ENCODE peak calls at places on chromosomes 5 and 9, in nine cellular contexts. One of them, this sample, is unnamed.

GRCh38 chr9:114281421-114282103 is 41.3 kb upstream of the ORM1 start:
- DNase-seq in lower leg skin: peak; percentile 82
- DNase-seq in fibroblast of villous mesenchyme: peak; percentile 89
- DNase-seq in lung: no peak
- DNase-seq in upper lobe of left lung: no peak
- DNase-seq in PC-3: no peak
- DNase-seq in lower lobe of right lung: peak; percentile 30
- DNase-seq in GM12878: no peak
- DNase-seq in neural progenitor cell: no peak
- DNase-seq in this sample: peak; percentile 11

GRCh38 chr5:141493500-141494422 is 4.9 kb downstream of the PCDHGC5 start:
- DNase-seq in PC-3: no peak
- DNase-seq in lung: no peak
- DNase-seq in fibroblast of villous mesenchyme: no peak
- DNase-seq in lower leg skin: peak; percentile 81
- DNase-seq in GM12878: no peak
- DNase-seq in neural progenitor cell: no peak
- DNase-seq in lower lobe of right lung: no peak
- DNase-seq in upper lobe of left lung: no peak
- DNase-seq in this sample: no peak

GRCh38 chr9:71812385-71812784 is 44.1 kb upstream of the CEMIP2 start:
- DNase-seq in GM12878: no peak
- DNase-seq in fibroblast of villous mesenchyme: peak; percentile 9
- DNase-seq in lower leg skin: no peak
- DNase-seq in lung: no peak
- DNase-seq in lower lobe of right lung: no peak
- DNase-seq in PC-3: no peak
- DNase-seq in upper lobe of left lung: no peak
- DNase-seq in neural progenitor cell: peak; percentile 11
- DNase-seq in this sample: peak; percentile 8

GRCh38 chr9:972512-973294 is 3.8 kb upstream of the DMRT3 start:
- DNase-seq in neural progenitor cell: peak; percentile 47
- DNase-seq in lung: no peak
- DNase-seq in PC-3: no peak
- DNase-seq in lower leg skin: peak; percentile 84
- DNase-seq in lower lobe of right lung: no peak
- DNase-seq in fibroblast of villous mesenchyme: no peak
- DNase-seq in GM12878: no peak
- DNase-seq in upper lobe of left lung: peak; percentile 86
- DNase-seq in this sample: no peak

GRCh38 chr5:53397141-53397794 is 83.2 kb upstream of the FST start:
- DNase-seq in lower leg skin: no peak
- DNase-seq in lung: no peak
- DNase-seq in GM12878: no peak
- DNase-seq in neural progenitor cell: no peak
- DNase-seq in PC-3: no peak
- DNase-seq in upper lobe of left lung: no peak
- DNase-seq in fibroblast of villous mesenchyme: no peak
- DNase-seq in lower lobe of right lung: no peak
- DNase-seq in this sample: no peak

GRCh38 chr9:134496413-134497282 is 145.0 kb upstream of the COL5A1 start:
- DNase-seq in GM12878: no peak
- DNase-seq in PC-3: peak; percentile 18
- DNase-seq in fibroblast of villous mesenchyme: peak; percentile 80
- DNase-seq in upper lobe of left lung: peak; percentile 80
- DNase-seq in neural progenitor cell: no peak
- DNase-seq in lower lobe of right lung: no peak
- DNase-seq in lung: no peak
- DNase-seq in lower leg skin: peak; percentile 85
- DNase-seq in this sample: no peak

GRCh38 chr5:147084702-147085101 is 150.1 kb upstream of the STK32A start:
- DNase-seq in neural progenitor cell: peak; percentile 84
- DNase-seq in PC-3: no peak
- DNase-seq in fibroblast of villous mesenchyme: no peak
- DNase-seq in upper lobe of left lung: no peak
- DNase-seq in lung: no peak
- DNase-seq in GM12878: no peak
- DNase-seq in lower lobe of right lung: no peak
- DNase-seq in lower leg skin: no peak
- DNase-seq in this sample: no peak

GRCh38 chr9:130320697-130321080 is 55.1 kb downstream of the HMCN2 start:
- DNase-seq in lower lobe of right lung: no peak
- DNase-seq in GM12878: no peak
- DNase-seq in fibroblast of villous mesenchyme: no peak
- DNase-seq in lower leg skin: no peak
- DNase-seq in neural progenitor cell: peak; percentile 68
- DNase-seq in PC-3: peak; percentile 25
- DNase-seq in lung: no peak
- DNase-seq in upper lobe of left lung: peak; percentile 81
- DNase-seq in this sample: no peak

GRCh38 chr9:116549061-116549664 is 137.9 kb upstream of the TRIM32 start:
- DNase-seq in lower leg skin: peak; percentile 93
- DNase-seq in GM12878: no peak
- DNase-seq in fibroblast of villous mesenchyme: peak; percentile 97
- DNase-seq in lower lobe of right lung: peak; percentile 70
- DNase-seq in PC-3: peak; percentile 80
- DNase-seq in lung: peak; percentile 68
- DNase-seq in upper lobe of left lung: peak; percentile 83
- DNase-seq in neural progenitor cell: no peak
- DNase-seq in this sample: peak; percentile 65

GRCh38 chr5:74384851-74385250 is 255.7 kb downstream of the ENC1 start:
- DNase-seq in neural progenitor cell: no peak
- DNase-seq in fibroblast of villous mesenchyme: peak; percentile 50
- DNase-seq in lower lobe of right lung: no peak
- DNase-seq in upper lobe of left lung: no peak
- DNase-seq in PC-3: no peak
- DNase-seq in lower leg skin: no peak
- DNase-seq in lung: no peak
- DNase-seq in GM12878: no peak
- DNase-seq in this sample: no peak

GRCh38 chr5:143471041-143471509 is 67.6 kb upstream of the NR3C1 start:
- DNase-seq in neural progenitor cell: no peak
- DNase-seq in upper lobe of left lung: no peak
- DNase-seq in GM12878: no peak
- DNase-seq in lung: no peak
- DNase-seq in lower leg skin: no peak
- DNase-seq in lower lobe of right lung: no peak
- DNase-seq in fibroblast of villous mesenchyme: peak; percentile 40
- DNase-seq in PC-3: peak; percentile 6
- DNase-seq in this sample: no peak

GRCh38 chr9:129550199-129550839 is 70.6 kb downstream of the C9orf50 start:
- DNase-seq in lung: peak; percentile 69
- DNase-seq in neural progenitor cell: peak; percentile 82
- DNase-seq in GM12878: no peak
- DNase-seq in lower lobe of right lung: peak; percentile 85
- DNase-seq in upper lobe of left lung: peak; percentile 96
- DNase-seq in lower leg skin: peak; percentile 96
- DNase-seq in PC-3: peak; percentile 42
- DNase-seq in fibroblast of villous mesenchyme: peak; percentile 79
- DNase-seq in this sample: peak; percentile 83

GRCh38 chr5:116494784-116495480 is 79.7 kb downstream of the SEMA6A start:
- DNase-seq in lower leg skin: no peak
- DNase-seq in fibroblast of villous mesenchyme: no peak
- DNase-seq in upper lobe of left lung: no peak
- DNase-seq in lung: no peak
- DNase-seq in neural progenitor cell: peak; percentile 29
- DNase-seq in GM12878: no peak
- DNase-seq in PC-3: peak; percentile 65
- DNase-seq in lower lobe of right lung: no peak
- DNase-seq in this sample: no peak

GRCh38 chr5:175590471-175590881 is 67.4 kb upstream of the HRH2 start:
- DNase-seq in lower lobe of right lung: no peak
- DNase-seq in upper lobe of left lung: no peak
- DNase-seq in fibroblast of villous mesenchyme: peak; percentile 88
- DNase-seq in lung: no peak
- DNase-seq in neural progenitor cell: no peak
- DNase-seq in lower leg skin: peak; percentile 45
- DNase-seq in GM12878: no peak
- DNase-seq in PC-3: peak; percentile 35
- DNase-seq in this sample: no peak

GRCh38 chr9:89786650-89787049 is 181.8 kb downstream of the GADD45G start:
- DNase-seq in neural progenitor cell: no peak
- DNase-seq in GM12878: no peak
- DNase-seq in upper lobe of left lung: no peak
- DNase-seq in lower leg skin: no peak
- DNase-seq in lower lobe of right lung: no peak
- DNase-seq in PC-3: no peak
- DNase-seq in lung: peak; percentile 47
- DNase-seq in fibroblast of villous mesenchyme: peak; percentile 21
- DNase-seq in this sample: no peak

GRCh38 chr5:141799507-141800167 is 78.6 kb downstream of the PCDH1 start:
- DNase-seq in lung: no peak
- DNase-seq in PC-3: no peak
- DNase-seq in GM12878: no peak
- DNase-seq in lower leg skin: no peak
- DNase-seq in upper lobe of left lung: no peak
- DNase-seq in fibroblast of villous mesenchyme: no peak
- DNase-seq in neural progenitor cell: no peak
- DNase-seq in lower lobe of right lung: no peak
- DNase-seq in this sample: no peak

GRCh38 chr9:133167769-133168168 is 4.1 kb upstream of the GBGT1 start:
- DNase-seq in PC-3: no peak
- DNase-seq in GM12878: no peak
- DNase-seq in lower lobe of right lung: peak; percentile 29
- DNase-seq in fibroblast of villous mesenchyme: no peak
- DNase-seq in lung: no peak
- DNase-seq in lower leg skin: no peak
- DNase-seq in neural progenitor cell: no peak
- DNase-seq in upper lobe of left lung: no peak
- DNase-seq in this sample: no peak
- TF ChIP-seq CTCF in PC-3: no peak
- TF ChIP-seq CTCF in GM12878: no peak
- TF ChIP-seq CTCF in lower lobe of right lung: no peak
- TF ChIP-seq CTCF in fibroblast of villous mesenchyme: no peak
- TF ChIP-seq CTCF in lung: no peak
- TF ChIP-seq CTCF in lower leg skin: no peak
- TF ChIP-seq CTCF in neural progenitor cell: no peak
- TF ChIP-seq CTCF in upper lobe of left lung: no peak
- TF ChIP-seq CTCF in this sample: no peak

DNA sequence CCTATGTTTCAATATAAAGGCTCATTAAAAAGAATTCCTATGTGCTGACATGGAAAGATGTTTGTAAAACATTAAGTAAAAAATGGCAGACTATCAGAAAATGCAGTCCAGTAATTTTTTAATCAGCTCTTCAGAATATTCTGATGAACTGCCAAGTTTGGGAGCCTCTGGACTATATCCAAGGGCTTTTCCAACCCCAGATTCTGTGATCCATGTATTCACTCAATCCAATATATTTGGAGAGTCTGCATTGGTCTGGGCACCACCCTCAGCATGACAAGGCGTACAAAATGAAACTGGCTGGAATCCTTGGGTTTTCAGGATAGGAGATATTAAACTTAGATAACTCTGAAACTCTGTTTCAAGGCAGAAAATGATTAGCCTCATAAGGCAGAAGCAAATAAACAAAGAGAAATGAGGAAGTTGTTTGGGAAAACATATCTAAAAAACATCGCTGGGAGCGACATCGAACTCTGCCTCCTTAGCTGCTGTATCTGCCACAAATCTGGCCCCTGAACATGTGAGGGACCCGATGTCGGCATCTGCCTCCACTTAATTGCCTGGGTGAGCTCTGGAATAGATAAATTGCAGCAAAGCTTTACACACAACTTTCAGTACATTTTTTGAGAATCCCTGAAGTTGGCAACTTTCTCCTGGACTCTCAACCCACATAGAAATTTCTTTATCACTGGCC is 14.4 kb downstream of the PDE6A start:
- DNase-seq in PC-3: no peak
- DNase-seq in upper lobe of left lung: no peak
- DNase-seq in lower lobe of right lung: no peak
- DNase-seq in GM12878: no peak
- DNase-seq in lung: no peak
- DNase-seq in fibroblast of villous mesenchyme: peak; percentile 32
- DNase-seq in neural progenitor cell: no peak
- DNase-seq in lower leg skin: no peak
- DNase-seq in this sample: no peak
- H3K4me3 ChIP-seq in PC-3: no peak overlapping the region
- H3K4me3 ChIP-seq in upper lobe of left lung: peak overlapping the region; percentile 19
- H3K4me3 ChIP-seq in lower lobe of right lung: peak overlapping the region; percentile 12
- H3K4me3 ChIP-seq in GM12878: no peak overlapping the region
- H3K4me3 ChIP-seq in lung: no peak overlapping the region
- H3K4me3 ChIP-seq in fibroblast of villous mesenchyme: peak overlapping the region; percentile 40
- H3K4me3 ChIP-seq in neural progenitor cell: no peak overlapping the region
- H3K4me3 ChIP-seq in lower leg skin: no peak overlapping the region
- H3K4me3 ChIP-seq in this sample: no peak overlapping the region

GRCh38 chr5:2802693-2803365 is 51.4 kb upstream of the IRX2 start:
- DNase-seq in upper lobe of left lung: no peak
- DNase-seq in GM12878: no peak
- DNase-seq in fibroblast of villous mesenchyme: no peak
- DNase-seq in lower leg skin: no peak
- DNase-seq in PC-3: no peak
- DNase-seq in neural progenitor cell: no peak
- DNase-seq in lower lobe of right lung: no peak
- DNase-seq in lung: peak; percentile 38
- DNase-seq in this sample: no peak
- TF ChIP-seq CTCF in upper lobe of left lung: no peak
- TF ChIP-seq CTCF in GM12878: no peak
- TF ChIP-seq CTCF in fibroblast of villous mesenchyme: no peak
- TF ChIP-seq CTCF in lower leg skin: no peak
- TF ChIP-seq CTCF in PC-3: no peak
- TF ChIP-seq CTCF in neural progenitor cell: no peak
- TF ChIP-seq CTCF in lower lobe of right lung: no peak
- TF ChIP-seq CTCF in lung: no peak
- TF ChIP-seq CTCF in this sample: no peak

GRCh38 chr9:76571288-76572204 is 112.6 kb downstream of the GCNT1 start:
- DNase-seq in neural progenitor cell: no peak
- DNase-seq in GM12878: peak; percentile 53
- DNase-seq in upper lobe of left lung: peak; percentile 88
- DNase-seq in PC-3: no peak
- DNase-seq in lower lobe of right lung: peak; percentile 45
- DNase-seq in lower leg skin: no peak
- DNase-seq in fibroblast of villous mesenchyme: peak; percentile 39
- DNase-seq in lung: no peak
- DNase-seq in this sample: no peak
- H3K4me3 ChIP-seq in neural progenitor cell: no peak overlapping the region
- H3K4me3 ChIP-seq in GM12878: peak overlapping the region; percentile 32
- H3K4me3 ChIP-seq in upper lobe of left lung: peak overlapping the region; percentile 53
- H3K4me3 ChIP-seq in PC-3: no peak overlapping the region
- H3K4me3 ChIP-seq in lower lobe of right lung: peak overlapping the region; percentile 48
- H3K4me3 ChIP-seq in lower leg skin: peak overlapping the region; percentile 11
- H3K4me3 ChIP-seq in fibroblast of villous mesenchyme: peak overlapping the region; percentile 39
- H3K4me3 ChIP-seq in lung: no peak overlapping the region
- H3K4me3 ChIP-seq in this sample: no peak overlapping the region

GRCh38 chr5:138344887-138345622 is 7.0 kb downstream of the FAM53C start:
- DNase-seq in PC-3: no peak
- DNase-seq in lower leg skin: no peak
- DNase-seq in lung: no peak
- DNase-seq in lower lobe of right lung: no peak
- DNase-seq in GM12878: no peak
- DNase-seq in upper lobe of left lung: peak; percentile 62
- DNase-seq in fibroblast of villous mesenchyme: no peak
- DNase-seq in neural progenitor cell: no peak
- DNase-seq in this sample: no peak
- TF ChIP-seq CTCF in PC-3: no peak
- TF ChIP-seq CTCF in lower leg skin: no peak
- TF ChIP-seq CTCF in lung: no peak
- TF ChIP-seq CTCF in lower lobe of right lung: no peak
- TF ChIP-seq CTCF in GM12878: no peak
- TF ChIP-seq CTCF in upper lobe of left lung: no peak
- TF ChIP-seq CTCF in fibroblast of villous mesenchyme: no peak
- TF ChIP-seq CTCF in neural progenitor cell: no peak
- TF ChIP-seq CTCF in this sample: no peak